ENCODE peak calls at places on chromosomes 5 and 9, in eight cellular contexts. One of them, this sample, is unnamed.

GRCh38 chr5:129074903-129075302 is 19.6 kb upstream of the ISOC1 start:
- DNase-seq in occipital lobe: no peak
- DNase-seq in cardiac muscle cell: no peak
- DNase-seq in activated T-helper 1 cell treated with anti-CD3 and anti-CD28 coated beads, Interleukin-2, amount 50 U/mL, for 16 hours: no peak
- DNase-seq in PC-9: no peak
- DNase-seq in fibroblast of pulmonary artery: no peak
- DNase-seq in CD8-positive, alpha-beta memory T cell: no peak
- DNase-seq in nucleus accumbens: no peak
- DNase-seq in this sample: no peak

GRCh38 chr9:77433675-77434445 is 214.3 kb downstream of the GNA14 start:
- DNase-seq in occipital lobe: peak
- DNase-seq in cardiac muscle cell: peak
- DNase-seq in activated T-helper 1 cell treated with anti-CD3 and anti-CD28 coated beads, Interleukin-2, amount 50 U/mL, for 16 hours: no peak
- DNase-seq in PC-9: peak
- DNase-seq in fibroblast of pulmonary artery: peak
- DNase-seq in CD8-positive, alpha-beta memory T cell: no peak
- DNase-seq in nucleus accumbens: peak
- DNase-seq in this sample: peak

GRCh38 chr9:93891549-93892310 is 63.4 kb downstream of the BARX1 start:
- DNase-seq in occipital lobe: no peak
- DNase-seq in cardiac muscle cell: no peak
- DNase-seq in activated T-helper 1 cell treated with anti-CD3 and anti-CD28 coated beads, Interleukin-2, amount 50 U/mL, for 16 hours: no peak
- DNase-seq in PC-9: no peak
- DNase-seq in fibroblast of pulmonary artery: no peak
- DNase-seq in CD8-positive, alpha-beta memory T cell: no peak
- DNase-seq in nucleus accumbens: no peak
- DNase-seq in this sample: no peak

GRCh38 chr5:94785111-94785510 is 166.6 kb downstream of the SLF1 start:
- DNase-seq in occipital lobe: no peak
- DNase-seq in cardiac muscle cell: no peak
- DNase-seq in activated T-helper 1 cell treated with anti-CD3 and anti-CD28 coated beads, Interleukin-2, amount 50 U/mL, for 16 hours: no peak
- DNase-seq in PC-9: no peak
- DNase-seq in fibroblast of pulmonary artery: peak
- DNase-seq in CD8-positive, alpha-beta memory T cell: no peak
- DNase-seq in nucleus accumbens: no peak
- DNase-seq in this sample: peak

GRCh38 chr5:172841258-172841657 is 7.2 kb downstream of the ERGIC1 start:
- DNase-seq in occipital lobe: no peak
- DNase-seq in cardiac muscle cell: no peak
- DNase-seq in activated T-helper 1 cell treated with anti-CD3 and anti-CD28 coated beads, Interleukin-2, amount 50 U/mL, for 16 hours: no peak
- DNase-seq in PC-9: no peak
- DNase-seq in fibroblast of pulmonary artery: no peak
- DNase-seq in CD8-positive, alpha-beta memory T cell: no peak
- DNase-seq in nucleus accumbens: no peak
- DNase-seq in this sample: no peak

GRCh38 chr9:110748251-110748893 is 79.8 kb downstream of the MUSK start:
- DNase-seq in occipital lobe: no peak
- DNase-seq in cardiac muscle cell: no peak
- DNase-seq in activated T-helper 1 cell treated with anti-CD3 and anti-CD28 coated beads, Interleukin-2, amount 50 U/mL, for 16 hours: no peak
- DNase-seq in PC-9: peak
- DNase-seq in fibroblast of pulmonary artery: no peak
- DNase-seq in CD8-positive, alpha-beta memory T cell: no peak
- DNase-seq in nucleus accumbens: no peak
- DNase-seq in this sample: no peak

GRCh38 chr9:131839281-131840084 is 99.6 kb upstream of the RAPGEF1 start:
- DNase-seq in occipital lobe: no peak
- DNase-seq in cardiac muscle cell: peak
- DNase-seq in activated T-helper 1 cell treated with anti-CD3 and anti-CD28 coated beads, Interleukin-2, amount 50 U/mL, for 16 hours: peak
- DNase-seq in PC-9: peak
- DNase-seq in fibroblast of pulmonary artery: peak
- DNase-seq in CD8-positive, alpha-beta memory T cell: peak
- DNase-seq in nucleus accumbens: no peak
- DNase-seq in this sample: peak

GRCh38 chr9:4114569-4115505 is 185.0 kb downstream of the GLIS3 start:
- DNase-seq in occipital lobe: no peak
- DNase-seq in cardiac muscle cell: peak
- DNase-seq in activated T-helper 1 cell treated with anti-CD3 and anti-CD28 coated beads, Interleukin-2, amount 50 U/mL, for 16 hours: no peak
- DNase-seq in PC-9: no peak
- DNase-seq in fibroblast of pulmonary artery: peak
- DNase-seq in CD8-positive, alpha-beta memory T cell: no peak
- DNase-seq in nucleus accumbens: no peak
- DNase-seq in this sample: peak

GRCh38 chr9:122986010-122986409 is 45.2 kb downstream of the RABGAP1 start:
- DNase-seq in occipital lobe: no peak
- DNase-seq in cardiac muscle cell: no peak
- DNase-seq in activated T-helper 1 cell treated with anti-CD3 and anti-CD28 coated beads, Interleukin-2, amount 50 U/mL, for 16 hours: no peak
- DNase-seq in PC-9: no peak
- DNase-seq in fibroblast of pulmonary artery: no peak
- DNase-seq in CD8-positive, alpha-beta memory T cell: no peak
- DNase-seq in nucleus accumbens: no peak
- DNase-seq in this sample: no peak

GRCh38 chr5:159452480-159453167 is 122.3 kb upstream of the IL12B start:
- DNase-seq in occipital lobe: no peak
- DNase-seq in cardiac muscle cell: no peak
- DNase-seq in activated T-helper 1 cell treated with anti-CD3 and anti-CD28 coated beads, Interleukin-2, amount 50 U/mL, for 16 hours: no peak
- DNase-seq in PC-9: no peak
- DNase-seq in fibroblast of pulmonary artery: no peak
- DNase-seq in CD8-positive, alpha-beta memory T cell: no peak
- DNase-seq in nucleus accumbens: no peak
- DNase-seq in this sample: no peak

GRCh38 chr9:21994526-21994995 is at the start of gene CDKN2B-AS1:
- DNase-seq in occipital lobe: peak
- DNase-seq in cardiac muscle cell: peak
- DNase-seq in activated T-helper 1 cell treated with anti-CD3 and anti-CD28 coated beads, Interleukin-2, amount 50 U/mL, for 16 hours: no peak
- DNase-seq in PC-9: peak
- DNase-seq in fibroblast of pulmonary artery: peak
- DNase-seq in CD8-positive, alpha-beta memory T cell: peak
- DNase-seq in nucleus accumbens: peak
- DNase-seq in this sample: peak

GRCh38 chr5:112668016-112668415 is 69.7 kb upstream of the APC start:
- DNase-seq in occipital lobe: no peak
- DNase-seq in cardiac muscle cell: no peak
- DNase-seq in activated T-helper 1 cell treated with anti-CD3 and anti-CD28 coated beads, Interleukin-2, amount 50 U/mL, for 16 hours: no peak
- DNase-seq in PC-9: no peak
- DNase-seq in fibroblast of pulmonary artery: no peak
- DNase-seq in CD8-positive, alpha-beta memory T cell: no peak
- DNase-seq in nucleus accumbens: no peak
- DNase-seq in this sample: no peak

GRCh38 chr5:139379626-139380449 is 3.3 kb downstream of the SLC23A1 start:
- DNase-seq in occipital lobe: no peak
- DNase-seq in cardiac muscle cell: no peak
- DNase-seq in activated T-helper 1 cell treated with anti-CD3 and anti-CD28 coated beads, Interleukin-2, amount 50 U/mL, for 16 hours: no peak
- DNase-seq in PC-9: no peak
- DNase-seq in fibroblast of pulmonary artery: no peak
- DNase-seq in CD8-positive, alpha-beta memory T cell: no peak
- DNase-seq in nucleus accumbens: no peak
- DNase-seq in this sample: no peak

GRCh38 chr5:117738571-117738970 is 1163.9 kb upstream of the SEMA6A start:
- DNase-seq in occipital lobe: no peak
- DNase-seq in cardiac muscle cell: no peak
- DNase-seq in activated T-helper 1 cell treated with anti-CD3 and anti-CD28 coated beads, Interleukin-2, amount 50 U/mL, for 16 hours: no peak
- DNase-seq in PC-9: no peak
- DNase-seq in fibroblast of pulmonary artery: no peak
- DNase-seq in CD8-positive, alpha-beta memory T cell: no peak
- DNase-seq in nucleus accumbens: no peak
- DNase-seq in this sample: no peak

GRCh38 chr5:74378464-74378863 is 262.1 kb downstream of the ENC1 start:
- DNase-seq in occipital lobe: no peak
- DNase-seq in cardiac muscle cell: no peak
- DNase-seq in activated T-helper 1 cell treated with anti-CD3 and anti-CD28 coated beads, Interleukin-2, amount 50 U/mL, for 16 hours: no peak
- DNase-seq in PC-9: no peak
- DNase-seq in fibroblast of pulmonary artery: peak
- DNase-seq in CD8-positive, alpha-beta memory T cell: no peak
- DNase-seq in nucleus accumbens: no peak
- DNase-seq in this sample: no peak

GRCh38 chr5:135930029-135930948 is 24.5 kb downstream of the LECT2 start:
- DNase-seq in occipital lobe: no peak
- DNase-seq in cardiac muscle cell: no peak
- DNase-seq in activated T-helper 1 cell treated with anti-CD3 and anti-CD28 coated beads, Interleukin-2, amount 50 U/mL, for 16 hours: no peak
- DNase-seq in PC-9: no peak
- DNase-seq in fibroblast of pulmonary artery: no peak
- DNase-seq in CD8-positive, alpha-beta memory T cell: no peak
- DNase-seq in nucleus accumbens: no peak
- DNase-seq in this sample: no peak

GRCh38 chr5:123283537-123283936 is 139.7 kb downstream of the CEP120 start:
- DNase-seq in occipital lobe: no peak
- DNase-seq in cardiac muscle cell: no peak
- DNase-seq in activated T-helper 1 cell treated with anti-CD3 and anti-CD28 coated beads, Interleukin-2, amount 50 U/mL, for 16 hours: no peak
- DNase-seq in PC-9: no peak
- DNase-seq in fibroblast of pulmonary artery: no peak
- DNase-seq in CD8-positive, alpha-beta memory T cell: no peak
- DNase-seq in nucleus accumbens: no peak
- DNase-seq in this sample: no peak

GRCh38 chr9:134178781-134179551 is 14.6 kb upstream of the RNU6ATAC start:
- DNase-seq in occipital lobe: no peak
- DNase-seq in cardiac muscle cell: peak
- DNase-seq in activated T-helper 1 cell treated with anti-CD3 and anti-CD28 coated beads, Interleukin-2, amount 50 U/mL, for 16 hours: no peak
- DNase-seq in PC-9: peak
- DNase-seq in fibroblast of pulmonary artery: peak
- DNase-seq in CD8-positive, alpha-beta memory T cell: no peak
- DNase-seq in nucleus accumbens: no peak
- DNase-seq in this sample: peak

GRCh38 chr5:57693488-57694305 is 211.1 kb upstream of the ACTBL2 start:
- DNase-seq in occipital lobe: no peak
- DNase-seq in cardiac muscle cell: peak
- DNase-seq in activated T-helper 1 cell treated with anti-CD3 and anti-CD28 coated beads, Interleukin-2, amount 50 U/mL, for 16 hours: no peak
- DNase-seq in PC-9: no peak
- DNase-seq in fibroblast of pulmonary artery: no peak
- DNase-seq in CD8-positive, alpha-beta memory T cell: no peak
- DNase-seq in nucleus accumbens: no peak
- DNase-seq in this sample: peak

GRCh38 chr9:100619665-100620064 is 41.8 kb downstream of the CAVIN4 start:
- DNase-seq in occipital lobe: no peak
- DNase-seq in cardiac muscle cell: no peak
- DNase-seq in activated T-helper 1 cell treated with anti-CD3 and anti-CD28 coated beads, Interleukin-2, amount 50 U/mL, for 16 hours: no peak
- DNase-seq in PC-9: no peak
- DNase-seq in fibroblast of pulmonary artery: no peak
- DNase-seq in CD8-positive, alpha-beta memory T cell: no peak
- DNase-seq in nucleus accumbens: no peak
- DNase-seq in this sample: no peak

GRCh38 chr9:120583958-120584369 is 4.0 kb upstream of the CDK5RAP2 start:
- DNase-seq in occipital lobe: peak
- DNase-seq in cardiac muscle cell: peak
- DNase-seq in activated T-helper 1 cell treated with anti-CD3 and anti-CD28 coated beads, Interleukin-2, amount 50 U/mL, for 16 hours: no peak
- DNase-seq in PC-9: peak
- DNase-seq in fibroblast of pulmonary artery: peak
- DNase-seq in CD8-positive, alpha-beta memory T cell: no peak
- DNase-seq in nucleus accumbens: peak
- DNase-seq in this sample: peak

GRCh38 chr5:33755216-33755615 is 136.6 kb downstream of the ADAMTS12 start:
- DNase-seq in occipital lobe: no peak
- DNase-seq in cardiac muscle cell: peak
- DNase-seq in activated T-helper 1 cell treated with anti-CD3 and anti-CD28 coated beads, Interleukin-2, amount 50 U/mL, for 16 hours: no peak
- DNase-seq in PC-9: no peak
- DNase-seq in fibroblast of pulmonary artery: peak
- DNase-seq in CD8-positive, alpha-beta memory T cell: no peak
- DNase-seq in nucleus accumbens: no peak
- DNase-seq in this sample: peak

GRCh38 chr5:36370073-36370472 is 68.4 kb upstream of the RANBP3L start:
- DNase-seq in occipital lobe: no peak
- DNase-seq in cardiac muscle cell: no peak
- DNase-seq in activated T-helper 1 cell treated with anti-CD3 and anti-CD28 coated beads, Interleukin-2, amount 50 U/mL, for 16 hours: no peak
- DNase-seq in PC-9: no peak
- DNase-seq in fibroblast of pulmonary artery: no peak
- DNase-seq in CD8-positive, alpha-beta memory T cell: no peak
- DNase-seq in nucleus accumbens: no peak
- DNase-seq in this sample: no peak

GRCh38 chr9:119736478-119737454 is 367.5 kb upstream of the BRINP1 start:
- DNase-seq in occipital lobe: peak
- DNase-seq in cardiac muscle cell: no peak
- DNase-seq in activated T-helper 1 cell treated with anti-CD3 and anti-CD28 coated beads, Interleukin-2, amount 50 U/mL, for 16 hours: no peak
- DNase-seq in PC-9: no peak
- DNase-seq in fibroblast of pulmonary artery: no peak
- DNase-seq in CD8-positive, alpha-beta memory T cell: no peak
- DNase-seq in nucleus accumbens: no peak
- DNase-seq in this sample: no peak

GRCh38 chr5:7941692-7942091 is 72.7 kb downstream of the MTRR start:
- DNase-seq in occipital lobe: no peak
- DNase-seq in cardiac muscle cell: no peak
- DNase-seq in activated T-helper 1 cell treated with anti-CD3 and anti-CD28 coated beads, Interleukin-2, amount 50 U/mL, for 16 hours: no peak
- DNase-seq in PC-9: no peak
- DNase-seq in fibroblast of pulmonary artery: no peak
- DNase-seq in CD8-positive, alpha-beta memory T cell: no peak
- DNase-seq in nucleus accumbens: no peak
- DNase-seq in this sample: no peak

GRCh38 chr5:151670953-151671636 is 15.6 kb downstream of the SPARC start:
- DNase-seq in occipital lobe: peak
- DNase-seq in cardiac muscle cell: no peak
- DNase-seq in activated T-helper 1 cell treated with anti-CD3 and anti-CD28 coated beads, Interleukin-2, amount 50 U/mL, for 16 hours: no peak
- DNase-seq in PC-9: no peak
- DNase-seq in fibroblast of pulmonary artery: no peak
- DNase-seq in CD8-positive, alpha-beta memory T cell: no peak
- DNase-seq in nucleus accumbens: no peak
- DNase-seq in this sample: peak

GRCh38 chr5:56142620-56143431 is 90.3 kb downstream of the ANKRD55 start:
- DNase-seq in occipital lobe: no peak
- DNase-seq in cardiac muscle cell: no peak
- DNase-seq in activated T-helper 1 cell treated with anti-CD3 and anti-CD28 coated beads, Interleukin-2, amount 50 U/mL, for 16 hours: no peak
- DNase-seq in PC-9: peak
- DNase-seq in fibroblast of pulmonary artery: no peak
- DNase-seq in CD8-positive, alpha-beta memory T cell: no peak
- DNase-seq in nucleus accumbens: no peak
- DNase-seq in this sample: no peak

GRCh38 chr5:150214289-150214688 is 24.4 kb downstream of the SLC6A7 start:
- DNase-seq in occipital lobe: no peak
- DNase-seq in cardiac muscle cell: peak
- DNase-seq in activated T-helper 1 cell treated with anti-CD3 and anti-CD28 coated beads, Interleukin-2, amount 50 U/mL, for 16 hours: no peak
- DNase-seq in PC-9: no peak
- DNase-seq in fibroblast of pulmonary artery: no peak
- DNase-seq in CD8-positive, alpha-beta memory T cell: no peak
- DNase-seq in nucleus accumbens: no peak
- DNase-seq in this sample: peak

GRCh38 chr5:125093776-125094175 is 347.3 kb upstream of the ZNF608 start:
- DNase-seq in occipital lobe: no peak
- DNase-seq in cardiac muscle cell: peak
- DNase-seq in activated T-helper 1 cell treated with anti-CD3 and anti-CD28 coated beads, Interleukin-2, amount 50 U/mL, for 16 hours: no peak
- DNase-seq in PC-9: no peak
- DNase-seq in fibroblast of pulmonary artery: peak
- DNase-seq in CD8-positive, alpha-beta memory T cell: no peak
- DNase-seq in nucleus accumbens: no peak
- DNase-seq in this sample: peak

GRCh38 chr5:65765582-65765981 is 43.6 kb downstream of the NLN start:
- DNase-seq in occipital lobe: no peak
- DNase-seq in cardiac muscle cell: no peak
- DNase-seq in activated T-helper 1 cell treated with anti-CD3 and anti-CD28 coated beads, Interleukin-2, amount 50 U/mL, for 16 hours: no peak
- DNase-seq in PC-9: no peak
- DNase-seq in fibroblast of pulmonary artery: no peak
- DNase-seq in CD8-positive, alpha-beta memory T cell: no peak
- DNase-seq in nucleus accumbens: no peak
- DNase-seq in this sample: no peak

GRCh38 chr9:27394154-27394825 is 97.3 kb upstream of the EQTN start:
- DNase-seq in occipital lobe: no peak
- DNase-seq in cardiac muscle cell: peak
- DNase-seq in activated T-helper 1 cell treated with anti-CD3 and anti-CD28 coated beads, Interleukin-2, amount 50 U/mL, for 16 hours: no peak
- DNase-seq in PC-9: no peak
- DNase-seq in fibroblast of pulmonary artery: no peak
- DNase-seq in CD8-positive, alpha-beta memory T cell: no peak
- DNase-seq in nucleus accumbens: no peak
- DNase-seq in this sample: no peak

GRCh38 chr5:51829691-51830090 is 446.4 kb downstream of the ISL1 start:
- DNase-seq in occipital lobe: no peak
- DNase-seq in cardiac muscle cell: no peak
- DNase-seq in activated T-helper 1 cell treated with anti-CD3 and anti-CD28 coated beads, Interleukin-2, amount 50 U/mL, for 16 hours: no peak
- DNase-seq in PC-9: no peak
- DNase-seq in fibroblast of pulmonary artery: no peak
- DNase-seq in CD8-positive, alpha-beta memory T cell: no peak
- DNase-seq in nucleus accumbens: no peak
- DNase-seq in this sample: no peak